ENCODE peak calls at places on chromosomes 2 and 18, in seven cellular contexts. H, Z, V, C, Y, S and F are unnamed samples.
A peak's percentile ranks its signal among the peaks of the same experiment; 100 is the strongest.

GRCh38 chr2:159798376-159798724 is 342 bp upstream of the CD302 start:
- DNase-seq in C (no peak), H (no peak), S (no peak), Y (no peak), Z (no peak), V (no peak), F (no peak)

GRCh38 chr2:240139011-240139441 is 1.4 kb downstream of the OTOS start:
- DNase-seq in V (no peak), Z (peak; percentile 8), C (no peak), H (peak; percentile 77), Y (no peak), S (no peak), F (no peak)

GRCh38 chr18:364221-364620 is 96.4 kb upstream of the THOC1 start:
- DNase-seq in Y (no peak), Z (no peak), S (no peak), H (no peak), V (no peak), C (no peak), F (no peak)

GRCh38 chr2:43317194-43317593 is 90.8 kb upstream of the ZFP36L2 start:
- DNase-seq in Y (no peak), V (no peak), H (no peak), C (no peak), S (no peak), Z (no peak), F (no peak)

GRCh38 chr2:8076453-8077284 is 605.2 kb upstream of the ID2 start:
- DNase-seq in H (no peak), V (no peak), C (no peak), Z (no peak), S (no peak), Y (no peak), F (no peak)

GRCh38 chr18:49135871-49136270 is 185.1 kb upstream of the SMAD7 start:
- DNase-seq in Y (no peak), V (peak; percentile 26), H (no peak), Z (peak; percentile 44), C (peak; percentile 56), S (no peak), F (no peak)

GRCh38 chr2:24957976-24958375 is 13.8 kb downstream of the DNAJC27 start:
- DNase-seq in Z (no peak), S (no peak), H (no peak), C (no peak), Y (no peak), V (no peak), F (no peak)

GRCh38 chr2:33272001-33272400 is 204.4 kb upstream of the RASGRP3 start:
- DNase-seq in C (peak; percentile 56), H (no peak), V (no peak), S (peak; percentile 15), Z (no peak), Y (no peak), F (no peak)

GRCh38 chr18:45687617-45688016 is 36.4 kb upstream of the SLC14A1 start:
- DNase-seq in Z (no peak), C (no peak), Y (no peak), H (peak; percentile 90), V (no peak), S (peak; percentile 15), F (peak; percentile 95)

GRCh38 chr2:96695602-96696001 is 44.3 kb downstream of the LMAN2L start:
- DNase-seq in H (no peak), S (no peak), Z (no peak), Y (no peak), V (no peak), C (no peak), F (no peak)

GRCh38 chr2:118911936-118912335 is 30.1 kb upstream of the MARCO start:
- DNase-seq in Y (no peak), S (no peak), H (no peak), Z (no peak), C (no peak), V (no peak), F (no peak)

GRCh38 chr2:70726947-70727725 is 40.9 kb downstream of the ADD2 start:
- DNase-seq in Y (no peak), H (no peak), C (peak; percentile 11), V (no peak), S (no peak), Z (no peak), F (no peak)

GRCh38 chr18:10072659-10073309 is 159.0 kb downstream of the VAPA start:
- DNase-seq in S (no peak), V (no peak), Z (peak; percentile 56), C (peak; percentile 65), Y (no peak), H (no peak), F (no peak)

GRCh38 chr18:37400832-37401231 is 164.8 kb downstream of the CELF4 start:
- DNase-seq in C (no peak), H (peak; percentile 47), Z (no peak), V (no peak), Y (no peak), S (no peak), F (no peak)

GRCh38 chr2:11530864-11531451 is 2.9 kb upstream of the GREB1 start:
- DNase-seq in Y (no peak), V (no peak), H (no peak), S (no peak), Z (no peak), C (no peak), F (no peak)

GRCh38 chr2:163943403-163944356 is 207.9 kb upstream of the FIGN start:
- DNase-seq in Y (no peak), V (no peak), C (no peak), Z (no peak), S (no peak), H (no peak), F (no peak)

GRCh38 chr2:179953359-179953758 is 53.7 kb downstream of the CWC22 start:
- DNase-seq in C (no peak), V (no peak), Y (no peak), H (no peak), Z (no peak), S (no peak), F (no peak)

GRCh38 chr2:235010117-235010729 is 58.4 kb downstream of the SH3BP4 start:
- DNase-seq in Z (no peak), S (no peak), V (no peak), H (no peak), Y (no peak), C (no peak), F (no peak)

GRCh38 chr2:72141032-72141645 is 6.5 kb downstream of the CYP26B1 start:
- DNase-seq in C (no peak), Z (no peak), H (peak; percentile 70), V (no peak), S (no peak), Y (peak; percentile 27), F (no peak)

GRCh38 chr2:36413218-36413617 is 57.6 kb downstream of the CRIM1 start:
- DNase-seq in Z (no peak), S (no peak), Y (no peak), C (peak; percentile 47), V (peak; percentile 88), H (no peak), F (no peak)

GRCh38 chr2:11658623-11659475 is 11.1 kb downstream of the NTSR2 start:
- DNase-seq in S (no peak), H (peak; percentile 53), Z (no peak), C (no peak), V (no peak), Y (no peak), F (no peak)

GRCh38 chr2:1600191-1601063 is 143.9 kb downstream of the PXDN start:
- DNase-seq in C (peak; percentile 76), Y (peak; percentile 73), Z (no peak), V (no peak), H (no peak), S (no peak), F (no peak)

GRCh38 chr18:11840493-11840892 is 10.7 kb upstream of the CHMP1B start:
- DNase-seq in Z (no peak), V (no peak), H (no peak), C (no peak), S (no peak), Y (no peak), F (no peak)

GRCh38 chr18:4691836-4692235 is 236.7 kb upstream of the DLGAP1 start:
- DNase-seq in Y (no peak), V (no peak), H (no peak), Z (no peak), C (no peak), S (no peak), F (no peak)
- TF ChIP-seq POLR2A in Y (no peak), V (no peak), H (no peak), Z (no peak), C (no peak), S (no peak), F (no peak)

GRCh38 chr2:27747827-27748352 is 23.6 kb upstream of the MRPL33 start:
- DNase-seq in Z (no peak), Y (no peak), C (no peak), V (no peak), H (no peak), S (no peak), F (no peak)
- TF ChIP-seq POLR2A in Z (no peak), Y (no peak), C (no peak), V (no peak), H (no peak), S (no peak), F (no peak)

DNA sequence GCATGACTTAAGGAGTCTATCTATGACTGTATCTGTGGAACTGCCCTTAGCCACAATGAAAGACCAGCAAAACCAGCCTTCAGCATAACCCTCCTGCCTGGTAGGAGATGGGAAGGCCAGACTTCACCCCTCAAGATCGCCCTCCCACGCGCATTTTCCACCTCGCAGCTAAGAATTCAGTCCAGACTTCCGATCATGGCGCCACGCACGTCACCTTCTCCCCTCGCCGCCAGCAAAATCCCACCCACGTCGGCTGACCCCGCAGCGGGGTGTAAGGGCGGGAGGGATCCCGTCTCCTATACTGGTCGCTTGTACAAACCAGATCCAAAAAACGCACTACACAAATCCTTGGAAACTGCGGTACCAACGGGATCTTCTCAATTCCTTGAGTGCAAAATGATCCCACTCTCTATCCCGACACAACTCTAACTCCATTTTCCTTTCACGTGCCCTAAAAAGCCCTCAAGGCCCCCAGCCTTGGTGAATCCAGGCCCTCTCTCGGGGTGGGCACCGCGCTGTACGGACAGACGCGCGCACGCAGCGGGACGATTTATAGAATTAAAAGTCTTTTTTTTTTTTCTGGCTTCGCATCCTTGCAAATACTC is 1.0 kb upstream of the BMPR2 start:
- DNase-seq in H (peak; percentile 82), V (peak; percentile 86), C (peak; percentile 78), Y (peak; percentile 84), Z (peak; percentile 52), S (peak; percentile 13), F (peak; percentile 58)
- TF ChIP-seq POLR2A in H (no peak), V (no peak), C (peak; percentile 8), Y (no peak), Z (no peak), S (no peak), F (no peak)

DNA sequence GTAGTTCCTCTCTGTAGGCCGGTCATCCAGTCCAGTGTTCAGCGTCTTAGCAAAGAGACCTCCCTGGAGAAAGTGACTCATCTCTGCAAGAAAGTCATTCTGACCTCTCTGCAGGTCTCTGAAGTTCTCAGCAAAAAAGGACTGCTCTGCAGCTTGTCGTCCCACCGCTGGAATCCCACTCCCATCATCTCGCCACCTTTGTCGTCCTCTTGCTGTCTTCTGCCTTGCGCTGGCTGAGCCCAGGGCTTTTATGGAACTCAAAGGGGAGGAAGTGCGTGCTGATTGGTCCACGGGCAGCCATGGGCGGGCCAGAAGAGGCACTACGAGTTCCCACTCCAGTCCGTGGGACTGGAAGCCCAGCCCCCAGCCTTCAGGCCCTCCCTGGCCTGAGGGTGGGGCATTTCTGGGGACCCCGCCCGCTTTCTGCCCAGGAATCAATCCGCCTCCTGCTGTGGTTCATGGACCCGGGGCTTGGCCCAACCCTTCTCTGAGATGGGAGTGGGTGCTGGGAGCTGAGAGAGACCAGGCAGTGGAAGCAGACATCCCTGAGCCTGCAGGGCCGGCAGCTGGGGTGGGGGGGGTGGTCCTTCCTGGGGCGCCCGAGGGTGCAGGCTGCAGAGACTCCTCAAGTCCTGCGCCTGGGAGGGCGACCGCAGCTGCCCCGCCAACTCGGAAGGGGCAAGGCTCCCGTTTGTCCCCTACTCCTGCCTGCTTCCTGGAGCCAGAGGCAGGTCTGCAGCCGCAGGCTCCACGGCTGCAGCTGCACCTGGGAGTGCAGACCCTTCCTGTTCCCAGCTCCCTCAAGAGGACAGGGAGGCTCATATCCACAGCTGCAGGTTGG is 660.7 kb upstream of the RAB6C start:
- DNase-seq in Z (no peak), V (no peak), S (no peak), Y (no peak), C (no peak), H (no peak), F (no peak)
- TF ChIP-seq POLR2A in Z (no peak), V (no peak), S (no peak), Y (no peak), C (no peak), H (no peak), F (no peak)